ENCODE peak calls at places on chromosomes 6 and 20, in eight cellular contexts. V, G, W, X, J, O, D and U are unnamed samples. For H3K4me1, the result is how much of the 10 kb centered on the place peaks cover.

GRCh38 chr20:61662226-61662945 is 403.3 kb downstream of the TAF4 start:
- DNase-seq in J (no peak), D (no peak), X (no peak), G (no peak), V (no peak), O (no peak), W (no peak), U (no peak)

GRCh38 chr6:73657201-73657600 is 3.4 kb upstream of the SLC17A5 start:
- DNase-seq in W (no peak), V (no peak), D (no peak), J (no peak), O (no peak), G (no peak), X (no peak), U (no peak)

GRCh38 chr6:37260063-37260843 is 2.3 kb upstream of the TMEM217 start:
- DNase-seq in O (no peak), X (no peak), V (no peak), W (no peak), G (no peak), D (no peak), J (no peak), U (no peak)

GRCh38 chr6:170081556-170081955 is 209.3 kb downstream of the DLL1 start:
- DNase-seq in J (no peak), X (no peak), G (no peak), D (no peak), V (no peak), O (no peak), W (no peak), U (no peak)

GRCh38 chr20:62524486-62524885 is 48.7 kb upstream of the GATA5 start:
- DNase-seq in X (no peak), O (peak), G (peak), J (no peak), V (no peak), W (no peak), D (no peak), U (no peak)

GRCh38 chr20:44411020-44411756 is 55.7 kb downstream of the HNF4A start:
- DNase-seq in W (no peak), J (no peak), D (no peak), X (peak), V (no peak), G (no peak), O (no peak), U (peak)

GRCh38 chr6:102438181-102438580 is 1044.7 kb downstream of the GRIK2 start:
- DNase-seq in J (no peak), W (no peak), O (no peak), G (no peak), X (no peak), V (no peak), D (no peak), U (no peak)

GRCh38 chr20:62331347-62331746 is 28.6 kb downstream of the ADRM1 start:
- DNase-seq in G (no peak), V (no peak), D (no peak), W (no peak), X (no peak), O (no peak), J (no peak), U (no peak)

GRCh38 chr6:10516953-10517352 is 4.2 kb upstream of the GCNT2 start:
- DNase-seq in J (no peak), D (no peak), X (no peak), G (no peak), O (no peak), V (no peak), W (no peak), U (no peak)

GRCh38 chr6:57085441-57085840 is 4.5 kb upstream of the ZNF451 start:
- DNase-seq in J (no peak), V (no peak), O (no peak), G (no peak), D (no peak), W (no peak), X (no peak), U (no peak)

GRCh38 chr20:15487030-15487429 is 1086.2 kb downstream of the KIF16B start:
- DNase-seq in O (no peak), V (no peak), G (no peak), D (no peak), X (no peak), W (no peak), J (no peak), U (peak)

GRCh38 chr6:51266569-51266968 is 447.9 kb downstream of the TFAP2B start:
- DNase-seq in O (no peak), G (no peak), J (no peak), W (no peak), D (no peak), X (no peak), V (no peak), U (no peak)

GRCh38 chr6:154548130-154548830 is 37.8 kb upstream of the CNKSR3 start:
- DNase-seq in V (no peak), W (no peak), G (no peak), X (peak), O (no peak), D (no peak), J (no peak), U (no peak)

GRCh38 chr6:151286192-151286591 is 46.4 kb downstream of the AKAP12 start:
- DNase-seq in X (no peak), W (no peak), D (no peak), V (no peak), G (no peak), J (no peak), O (no peak), U (no peak)

GRCh38 chr6:63663147-63663877 is 27.7 kb downstream of the PHF3 start:
- DNase-seq in J (no peak), X (no peak), D (no peak), G (no peak), W (no peak), O (no peak), V (no peak), U (no peak)

GRCh38 chr6:105442369-105442768 is 39.5 kb upstream of the PREP start:
- DNase-seq in X (no peak), O (no peak), W (no peak), J (no peak), D (no peak), V (no peak), G (no peak), U (no peak)

GRCh38 chr6:7809346-7809745 is 83.4 kb downstream of the BMP6 start:
- DNase-seq in D (no peak), W (no peak), G (no peak), O (no peak), X (no peak), J (no peak), V (no peak), U (no peak)

GRCh38 chr6:7805088-7805756 is 79.3 kb downstream of the BMP6 start:
- DNase-seq in J (no peak), W (no peak), V (no peak), O (no peak), D (no peak), X (no peak), G (no peak), U (no peak)

GRCh38 chr6:7803219-7803618 is 77.3 kb downstream of the BMP6 start:
- DNase-seq in V (no peak), D (no peak), G (no peak), O (no peak), X (no peak), W (no peak), J (no peak), U (no peak)

GRCh38 chr6:7811441-7811840 is 85.5 kb downstream of the BMP6 start:
- DNase-seq in V (no peak), W (no peak), X (no peak), O (no peak), J (no peak), D (no peak), G (no peak), U (no peak)

GRCh38 chr6:7805828-7806227 is 79.9 kb downstream of the BMP6 start:
- DNase-seq in G (no peak), O (no peak), V (no peak), W (no peak), D (no peak), X (no peak), J (no peak), U (no peak)
- H3K4me1 ChIP-seq in G (under half), O (under half), V (under half), W (under half), D (under half), X (under half), J (under half), U (under half)

GRCh38 chr6:11754625-11755289 is 23.8 kb downstream of the ADTRP start:
- DNase-seq in V (no peak), J (no peak), X (no peak), D (no peak), W (no peak), G (no peak), O (no peak), U (no peak)
- H3K4me3 ChIP-seq in V (no peak), J (no peak), X (no peak), D (no peak), W (no peak), G (no peak), O (no peak), U (no peak)

DNA sequence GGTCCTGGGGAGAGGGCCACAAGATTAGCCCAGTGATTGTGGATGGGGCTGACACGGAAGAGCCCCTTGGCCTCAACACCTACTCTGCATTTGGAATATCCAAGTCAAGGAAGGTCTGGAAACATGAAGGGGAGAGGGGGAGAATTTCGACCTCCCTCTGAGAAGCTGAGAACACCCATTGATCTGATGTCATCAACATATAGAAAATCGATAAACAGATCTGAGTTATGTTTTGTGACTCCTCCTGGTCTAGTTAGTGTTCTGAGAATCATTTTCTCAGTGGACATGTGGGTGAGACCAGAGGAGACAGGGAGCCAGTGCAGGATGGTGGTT is 108.0 kb downstream of the SLC22A3 start:
- DNase-seq in J (no peak), W (no peak), O (no peak), V (no peak), X (no peak), G (no peak), D (no peak), U (no peak)
- TF ChIP-seq CTCF in J (no peak), W (no peak), O (no peak), V (no peak), X (no peak), G (no peak), D (no peak), U (no peak)

DNA sequence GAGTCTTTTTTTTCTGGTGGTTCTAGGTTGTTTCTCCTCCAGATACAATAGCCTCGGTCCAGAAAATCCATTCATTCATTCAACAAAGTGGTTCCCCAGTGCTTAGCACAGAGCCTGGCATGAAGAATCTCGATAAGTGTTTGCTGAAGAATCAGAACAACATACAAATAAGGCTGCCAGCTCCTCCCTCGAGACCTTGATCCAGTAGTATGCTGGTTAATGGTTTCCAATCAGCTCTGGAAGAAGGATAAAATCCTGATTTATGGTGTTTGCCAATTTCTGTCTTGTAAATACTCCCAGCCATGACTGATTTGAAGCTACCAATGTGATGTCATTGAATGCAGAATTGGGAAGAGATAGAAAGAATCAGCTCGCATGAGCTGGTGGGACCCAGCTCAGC is 3.3 kb downstream of the HSPA12B start:
- DNase-seq in V (no peak), X (no peak), W (no peak), D (no peak), J (no peak), O (no peak), G (no peak), U (no peak)
- H3K4me1 ChIP-seq in V (under half), X (under half), W (under half), D (under half), J (under half), O (under half), G (under half), U (under half)

DNA sequence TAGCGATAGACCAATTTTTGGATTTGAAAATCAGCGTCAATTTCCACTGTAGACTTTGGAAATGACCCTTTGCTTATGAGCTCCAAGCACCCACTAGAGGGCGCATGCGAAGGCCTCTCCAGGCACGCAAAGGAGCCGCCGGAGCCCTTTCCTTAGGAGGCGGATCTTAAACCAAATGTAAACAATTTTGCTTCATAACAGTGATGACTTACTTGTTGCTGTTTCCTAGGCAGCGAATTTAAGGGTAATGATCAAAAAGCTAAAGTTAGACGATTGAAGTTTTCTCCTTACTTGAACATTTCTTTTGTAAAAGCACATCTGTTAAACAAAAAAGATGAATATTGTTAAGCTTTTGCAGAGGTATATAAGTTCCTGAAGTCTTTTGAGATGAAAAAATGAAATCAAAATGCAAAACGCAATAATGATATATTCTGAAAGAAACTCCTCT is 29.2 kb upstream of the EXOC2 start:
- DNase-seq in G (peak), W (no peak), O (peak), D (peak), X (peak), J (no peak), V (peak), U (peak)
- H3K4me3 ChIP-seq in G (no peak), W (no peak), O (no peak), D (no peak), X (no peak), J (no peak), V (no peak), U (no peak)

DNA sequence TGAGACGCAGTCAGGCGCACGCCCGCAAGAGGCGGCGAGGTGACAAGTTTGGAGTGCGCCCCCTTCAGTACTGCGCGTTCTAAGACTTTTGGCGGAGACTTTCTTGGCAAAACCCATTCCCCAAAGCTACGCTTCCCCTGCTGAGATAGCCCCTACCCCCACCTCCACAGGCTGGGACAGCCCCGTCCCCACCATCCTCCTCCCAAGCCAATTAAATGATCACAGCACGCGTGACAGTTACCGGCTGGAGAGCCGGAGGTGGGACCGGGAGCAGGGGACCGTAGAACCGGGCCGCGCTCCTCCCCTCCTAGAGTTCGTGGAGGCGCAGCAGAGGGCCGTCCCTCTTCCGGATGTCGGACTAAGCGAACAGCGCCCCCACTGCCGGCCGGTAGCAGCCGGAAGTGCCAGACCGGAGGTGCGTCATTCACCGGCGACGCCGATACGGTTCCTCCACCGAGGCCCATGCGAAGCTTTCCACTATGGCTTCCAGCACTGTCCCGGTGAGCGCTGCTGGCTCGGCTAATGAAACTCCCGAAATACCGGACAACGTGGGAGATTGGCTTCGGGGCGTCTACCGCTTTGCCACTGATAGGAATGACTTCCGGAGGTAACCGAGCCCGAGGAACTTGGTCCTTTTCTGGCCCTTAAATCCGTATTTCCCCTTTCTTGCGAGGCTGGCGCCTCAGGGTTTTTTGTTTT is at the start of gene TOMM6:
- DNase-seq in O (peak), J (peak), G (peak), V (peak), X (peak), D (peak), W (peak), U (peak)
- TF ChIP-seq CTCF in O (peak), J (peak), G (peak), V (peak), X (peak), D (peak), W (peak), U (peak)

GRCh38 chr20:36856196-36856595 is 19.7 kb upstream of the TLDC2 start:
- DNase-seq in G (no peak), W (no peak), V (no peak), O (no peak), D (no peak), X (no peak), J (no peak), U (no peak)

GRCh38 chr20:36855241-36855657 is 20.7 kb upstream of the TLDC2 start:
- DNase-seq in V (no peak), J (no peak), D (no peak), W (no peak), O (no peak), X (no peak), G (no peak), U (no peak)

GRCh38 chr20:36852187-36852586 is 23.8 kb upstream of the TLDC2 start:
- DNase-seq in G (no peak), J (no peak), X (no peak), W (no peak), D (peak), O (no peak), V (no peak), U (no peak)

GRCh38 chr20:36856691-36857635 is 19.0 kb upstream of the TLDC2 start:
- DNase-seq in G (no peak), J (no peak), X (no peak), O (no peak), W (no peak), D (no peak), V (no peak), U (no peak)

GRCh38 chr20:36854343-36855240 is 21.3 kb upstream of the TLDC2 start:
- DNase-seq in J (no peak), X (no peak), W (no peak), D (no peak), G (no peak), V (no peak), O (no peak), U (no peak)
- H3K4me1 ChIP-seq in J (under half), X (under half), W (under half), D (half or more), G (under half), V (half or more), O (under half), U (under half)